ENCODE peak calls at places on chromosomes 11 and 22, in four cellular contexts. Y, I, D and M are unnamed samples. For H3K27me3 and H3K4me1, the result is how much of the 10 kb centered on the place peaks cover.

GRCh38 chr11:71940561-71941219 is 11.8 kb downstream of the RNF121 start:
- DNase-seq in Y (no peak), I (no peak), D (no peak), M (no peak)

GRCh38 chr11:30984827-30985226 is 384.7 kb downstream of the DCDC1 start:
- DNase-seq in Y (no peak), I (no peak), D (no peak), M (no peak)

GRCh38 chr11:19879309-19880087 is 166.9 kb downstream of the NAV2 start:
- DNase-seq in Y (no peak), I (no peak), D (no peak), M (no peak)

GRCh38 chr22:43002198-43002577 is 12.8 kb downstream of the PACSIN2 start:
- DNase-seq in Y (no peak), I (no peak), D (no peak), M (no peak)

GRCh38 chr11:72624496-72625201 is 49.6 kb downstream of the PDE2A start:
- DNase-seq in I (no peak), Y (no peak), D (no peak), M (no peak)

GRCh38 chr22:43004362-43005035 is 10.4 kb downstream of the PACSIN2 start:
- DNase-seq in Y (no peak), I (no peak), D (no peak), M (no peak)

GRCh38 chr11:18192988-18193387 is 20.4 kb downstream of the MRGPRX4 start:
- DNase-seq in Y (no peak), D (no peak), I (no peak), M (no peak)

GRCh38 chr11:64226507-64227051 is 505 bp downstream of the NUDT22 start:
- DNase-seq in I (no peak), Y (no peak), D (peak), M (peak)

GRCh38 chr11:87662287-87662686 is 513.0 kb downstream of the RAB38 start:
- DNase-seq in D (no peak), I (no peak), Y (no peak), M (no peak)

GRCh38 chr11:86294026-86294425 is 8.0 kb upstream of the HIKESHI start:
- DNase-seq in Y (no peak), D (no peak), I (no peak), M (no peak)

GRCh38 chr11:101748572-101748971 is 164.8 kb upstream of the TRPC6 start:
- DNase-seq in D (no peak), I (no peak), Y (no peak), M (no peak)

GRCh38 chr11:86313793-86314192 is 11.8 kb downstream of the HIKESHI start:
- DNase-seq in D (no peak), Y (no peak), I (no peak), M (no peak)

GRCh38 chr22:35766654-35767580 is 49.2 kb downstream of the APOL5 start:
- DNase-seq in I (no peak), Y (no peak), D (no peak), M (no peak)

GRCh38 chr11:76090821-76091220 is 115.5 kb downstream of the WNT11 start:
- DNase-seq in I (no peak), Y (no peak), D (no peak), M (no peak)

GRCh38 chr11:2825886-2826678 is 59.5 kb downstream of the CDKN1C start:
- DNase-seq in I (no peak), D (no peak), Y (peak), M (no peak)

GRCh38 chr11:82776377-82776776 is 42.7 kb upstream of the FAM181B start:
- DNase-seq in D (no peak), Y (no peak), I (no peak), M (no peak)

GRCh38 chr11:71120346-71120963 is 131.9 kb downstream of the SHANK2 start:
- DNase-seq in I (no peak), Y (no peak), D (no peak), M (peak)

DNA sequence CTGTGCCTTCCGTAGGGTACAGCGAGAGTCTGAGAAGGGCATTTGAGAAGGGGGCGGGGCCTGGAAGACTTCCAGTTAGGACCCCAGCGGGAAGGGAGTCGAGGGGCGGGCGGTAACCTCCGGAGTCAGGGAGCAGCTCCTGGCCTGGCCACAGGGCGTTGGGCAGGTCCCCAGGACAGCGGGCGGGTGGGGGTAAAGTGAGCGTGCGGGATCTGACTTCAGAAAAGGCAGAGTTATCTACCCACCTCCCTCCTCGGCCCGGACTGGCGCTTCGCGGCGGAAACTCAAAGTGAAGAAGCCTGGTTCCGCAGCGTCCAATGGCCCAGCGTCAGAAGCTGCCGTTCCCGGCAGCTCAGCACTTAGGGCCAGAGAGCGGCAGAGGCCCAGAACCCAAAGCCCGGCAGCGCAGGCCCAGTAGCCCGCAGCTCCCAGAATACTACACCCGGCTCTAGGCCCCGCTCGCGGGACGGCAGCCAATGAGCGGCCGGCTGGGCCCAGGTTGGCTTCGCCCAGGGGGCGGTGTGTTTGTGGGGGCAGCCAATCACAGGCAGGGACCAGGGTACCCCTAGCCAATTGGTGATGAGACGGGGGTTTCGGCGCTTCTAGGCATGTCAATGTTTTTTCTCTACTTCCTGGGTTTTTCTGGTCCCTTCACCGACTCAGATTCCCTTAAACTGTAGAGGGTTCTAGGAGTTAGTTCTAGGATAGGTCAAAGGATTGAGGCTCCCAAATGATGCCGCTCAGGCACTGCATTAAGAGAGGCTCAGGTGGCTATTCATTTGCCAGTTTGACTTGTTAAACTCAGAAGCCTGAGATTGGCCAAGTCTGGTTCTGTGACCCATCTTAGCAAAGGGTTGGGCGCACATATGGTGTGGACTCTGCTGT is at the start of gene TRIM68:
- DNase-seq in D (peak), Y (peak), I (no peak), M (peak)
- TF ChIP-seq POLR2A in D (peak), Y (peak), I (no peak), M (peak)

DNA sequence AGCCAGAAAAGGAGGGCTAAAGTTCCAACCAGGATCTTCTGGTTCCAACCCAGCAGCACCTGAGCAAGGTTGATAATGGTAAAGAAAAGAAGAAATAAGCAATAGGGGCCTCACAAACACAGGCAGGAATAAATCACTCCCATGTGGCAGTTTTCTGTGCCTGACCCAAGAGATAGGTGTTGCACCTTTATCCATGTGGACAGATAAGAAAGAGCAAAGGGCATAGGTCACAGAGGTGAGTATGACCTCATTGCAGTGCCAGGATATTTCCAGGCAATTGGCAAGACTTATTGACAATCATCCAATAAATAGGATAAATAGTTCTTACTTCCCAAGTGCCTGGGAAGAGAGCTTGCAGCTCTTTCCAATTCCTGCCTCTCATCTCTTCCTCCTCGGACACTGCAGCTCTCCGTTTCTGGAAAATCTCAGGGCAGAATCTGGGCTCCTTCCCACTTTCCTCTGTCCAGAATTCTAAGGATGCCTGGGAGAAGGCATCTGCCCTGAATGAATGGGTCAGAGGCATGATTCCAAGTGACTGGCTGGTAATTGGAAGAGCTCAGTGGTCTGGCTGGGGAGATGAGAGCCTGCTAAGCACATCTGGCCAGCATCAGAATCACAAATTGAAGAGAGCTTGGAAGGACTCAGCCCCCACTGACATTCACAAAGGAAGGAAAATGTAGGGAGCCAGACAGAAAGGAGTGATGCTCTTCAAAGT is 14.5 kb upstream of the LRRC55 start:
- DNase-seq in I (no peak), D (no peak), Y (no peak), M (no peak)
- H3K27me3 ChIP-seq in I (under half), D (under half), Y (under half), M (under half)

DNA sequence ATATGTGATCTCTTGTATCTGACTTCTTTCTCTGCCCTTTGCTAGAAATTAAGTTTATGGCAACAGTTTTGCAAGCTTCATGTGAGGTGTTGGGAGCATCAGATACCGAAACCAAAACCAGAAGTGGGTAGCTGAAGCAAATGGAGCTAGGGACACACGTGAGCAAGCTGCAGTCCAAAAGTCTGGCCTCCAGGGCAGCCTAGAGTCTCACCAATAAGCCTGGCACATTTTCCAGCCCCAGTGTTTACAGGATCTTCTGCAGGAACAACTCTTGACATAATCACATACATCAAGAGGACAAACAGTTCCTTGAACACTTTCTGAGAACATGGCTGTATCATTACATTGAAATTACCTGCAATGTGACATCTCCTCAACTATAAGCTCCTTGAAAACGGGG is 114.1 kb downstream of the LARGE1 start:
- DNase-seq in I (no peak), D (no peak), Y (no peak), M (no peak)
- H3K4me1 ChIP-seq in I (half or more), D (under half), Y (under half), M (half or more)

DNA sequence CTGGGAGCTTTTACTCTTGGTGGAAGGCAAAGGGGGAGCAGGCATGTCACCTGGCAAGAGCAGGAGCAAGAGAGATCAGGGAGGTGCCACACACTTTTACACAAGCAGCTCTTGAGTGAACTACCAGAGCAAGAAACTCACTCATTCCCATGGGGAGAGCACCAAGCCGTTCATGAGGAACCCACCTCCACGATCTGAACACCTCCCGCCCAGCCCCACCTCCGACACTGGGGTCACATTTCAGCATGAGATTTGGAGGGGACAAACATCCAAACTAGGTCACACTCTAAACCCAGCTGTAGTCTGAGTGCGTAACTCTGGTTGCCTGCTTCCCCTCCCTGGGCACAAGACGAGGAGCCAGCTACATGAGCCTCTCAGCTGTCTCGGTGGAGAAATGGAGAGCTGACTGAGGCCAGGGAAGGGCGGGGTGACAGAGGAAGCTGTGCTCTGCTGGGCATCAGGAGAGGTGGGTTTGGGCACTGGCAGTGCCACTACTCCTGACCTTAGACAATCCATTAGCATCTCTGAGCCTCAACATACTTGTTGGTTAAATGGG is 134.6 kb downstream of the PKNOX2 start:
- DNase-seq in I (no peak), D (no peak), Y (no peak), M (no peak)
- TF ChIP-seq POLR2A in I (no peak), D (no peak), Y (no peak), M (no peak)